ENCODE peak calls at places on chromosomes 7 and 10, in eight cellular contexts. P, I, K, B, U, X, Q and L are unnamed samples.

GRCh38 chr7:154183946-154184345 is 131.7 kb downstream of the DPP6 start:
- DNase-seq in U (no peak), P (peak), X (no peak), I (no peak), K (no peak), B (no peak), Q (no peak), L (no peak)

GRCh38 chr10:89074120-89074519 is 83.5 kb downstream of the FAS start:
- DNase-seq in B (no peak), I (no peak), X (no peak), P (no peak), Q (no peak), K (no peak), U (no peak), L (no peak)

GRCh38 chr10:80289451-80290287 is at the start of gene MAT1A:
- DNase-seq in X (no peak), I (no peak), K (no peak), P (no peak), Q (no peak), B (no peak), U (peak), L (no peak)

GRCh38 chr10:91317541-91317940 is 92.6 kb upstream of the HECTD2 start:
- DNase-seq in Q (no peak), K (no peak), P (no peak), B (no peak), U (no peak), X (no peak), I (no peak), L (no peak)

GRCh38 chr10:46233101-46233500 is 53.7 kb upstream of the ANTXRL start:
- DNase-seq in X (no peak), Q (no peak), I (no peak), U (no peak), B (no peak), P (no peak), K (no peak), L (no peak)

GRCh38 chr10:48330269-48330668 is 23.8 kb downstream of the MAPK8 start:
- DNase-seq in P (no peak), I (no peak), Q (no peak), B (no peak), X (no peak), K (no peak), U (peak), L (peak)

GRCh38 chr7:157612664-157613561 is 276.1 kb downstream of the DNAJB6 start:
- DNase-seq in K (no peak), Q (no peak), I (no peak), U (peak), P (no peak), B (peak), X (no peak), L (no peak)

GRCh38 chr10:71285180-71285545 is 33.9 kb upstream of the SLC29A3 start:
- DNase-seq in Q (no peak), I (no peak), K (peak), P (peak), X (no peak), U (peak), B (peak), L (no peak)

GRCh38 chr7:138186951-138187351 is 110.7 kb downstream of the AKR1D1 start:
- DNase-seq in K (no peak), I (peak), P (no peak), Q (no peak), B (no peak), X (peak), U (peak), L (peak)

GRCh38 chr7:101790566-101791293 is 26.7 kb upstream of the CUX1 start:
- DNase-seq in U (no peak), Q (no peak), I (no peak), X (no peak), B (no peak), P (no peak), K (no peak), L (no peak)

GRCh38 chr7:117164578-117164977 is 158.3 kb downstream of the WNT2 start:
- DNase-seq in K (no peak), Q (no peak), U (no peak), B (no peak), I (no peak), X (no peak), P (no peak), L (no peak)

GRCh38 chr7:24129597-24129996 is 154.4 kb upstream of the NPY start:
- DNase-seq in B (no peak), K (no peak), Q (no peak), I (no peak), U (no peak), P (no peak), X (no peak), L (no peak)

GRCh38 chr10:61900829-61901783 is at the start of gene ARID5B:
- DNase-seq in P (peak), B (peak), X (peak), Q (no peak), I (no peak), U (peak), K (peak), L (peak)

GRCh38 chr10:4102802-4103344 is 317.9 kb upstream of the KLF6 start:
- DNase-seq in I (no peak), P (no peak), B (no peak), X (no peak), K (no peak), U (peak), Q (no peak), L (no peak)

GRCh38 chr10:61931620-61932332 is 30.3 kb downstream of the ARID5B start:
- DNase-seq in U (no peak), P (no peak), X (no peak), B (no peak), Q (no peak), K (no peak), I (no peak), L (no peak)

GRCh38 chr7:1895664-1896515 is 225.8 kb downstream of the ELFN1 start:
- DNase-seq in X (no peak), U (no peak), I (no peak), B (no peak), Q (no peak), P (no peak), K (no peak), L (no peak)

GRCh38 chr10:61673360-61673759 is 10.6 kb downstream of the CABCOCO1 start:
- DNase-seq in I (no peak), U (no peak), K (no peak), P (peak), B (no peak), Q (no peak), X (no peak), L (no peak)

GRCh38 chr10:100836891-100837290 is 75.9 kb upstream of the SLF2 start:
- DNase-seq in Q (no peak), B (no peak), K (no peak), U (no peak), P (no peak), X (no peak), I (no peak), L (no peak)

GRCh38 chr10:132982301-132982989 is 40.1 kb upstream of the CFAP46 start:
- DNase-seq in P (no peak), X (no peak), I (no peak), Q (no peak), U (no peak), K (no peak), B (no peak), L (no peak)

GRCh38 chr7:2954433-2954853 is 89.2 kb downstream of the CARD11 start:
- DNase-seq in I (no peak), K (no peak), U (peak), P (no peak), B (peak), X (no peak), Q (no peak), L (no peak)

GRCh38 chr10:29063806-29064644 is 224.8 kb upstream of the LYZL1 start:
- DNase-seq in B (no peak), I (no peak), X (no peak), K (no peak), P (no peak), Q (no peak), U (peak), L (no peak)

GRCh38 chr7:55463863-55464262 is 98.7 kb downstream of the LANCL2 start:
- DNase-seq in K (no peak), Q (no peak), X (no peak), B (no peak), I (no peak), P (no peak), U (no peak), L (no peak)

GRCh38 chr7:2894118-2894940 is 50.2 kb upstream of the GNA12 start:
- DNase-seq in X (no peak), K (no peak), I (no peak), U (no peak), Q (no peak), B (no peak), P (no peak), L (no peak)

GRCh38 chr7:49692516-49692915 is 80.9 kb upstream of the VWC2 start:
- DNase-seq in U (no peak), B (no peak), X (no peak), Q (no peak), I (no peak), K (no peak), P (no peak), L (no peak)

GRCh38 chr7:98870807-98871491 is 1.1 kb upstream of the TMEM130 start:
- DNase-seq in K (no peak), B (peak), I (no peak), P (no peak), X (no peak), Q (no peak), U (no peak), L (no peak)

GRCh38 chr10:77715081-77715480 is 77.5 kb upstream of the KCNMA1 start:
- DNase-seq in U (no peak), X (no peak), Q (no peak), I (no peak), K (peak), B (no peak), P (peak), L (no peak)

GRCh38 chr10:63376560-63377304 is 89.0 kb downstream of the JMJD1C start:
- DNase-seq in U (peak), B (no peak), P (no peak), Q (no peak), I (no peak), K (no peak), X (no peak), L (no peak)

GRCh38 chr10:84825330-84825729 is 496.9 kb downstream of the CCSER2 start:
- DNase-seq in U (peak), I (peak), P (no peak), X (peak), K (no peak), B (no peak), Q (no peak), L (peak)

GRCh38 chr7:152925412-152926147 is 166.0 kb downstream of the ACTR3B start:
- DNase-seq in B (peak), X (no peak), I (no peak), P (peak), Q (no peak), U (no peak), K (no peak), L (no peak)

GRCh38 chr7:139762886-139763285 is 14.9 kb downstream of the HIPK2 start:
- DNase-seq in U (no peak), I (no peak), Q (no peak), P (no peak), K (no peak), B (no peak), X (no peak), L (no peak)

GRCh38 chr10:104612577-104613205 is 28.4 kb upstream of the SORCS3 start:
- DNase-seq in Q (no peak), I (no peak), U (no peak), P (no peak), K (no peak), X (no peak), B (peak), L (no peak)

GRCh38 chr10:43610636-43611035 is 4.4 kb downstream of the ZNF485 start:
- DNase-seq in I (no peak), Q (no peak), X (no peak), K (no peak), P (no peak), B (no peak), U (no peak), L (no peak)

GRCh38 chr7:55977831-55978230 is 13.4 kb downstream of the NIPSNAP2 start:
- DNase-seq in P (no peak), X (no peak), Q (no peak), B (no peak), I (no peak), K (no peak), U (peak), L (no peak)

GRCh38 chr7:46682841-46683624 is 762.0 kb upstream of the IGFBP3 start:
- DNase-seq in Q (no peak), B (no peak), U (no peak), K (no peak), I (no peak), X (peak), P (no peak), L (peak)

GRCh38 chr10:29608476-29609301 is 26.1 kb downstream of the SVIL start:
- DNase-seq in Q (no peak), U (no peak), K (no peak), B (no peak), X (no peak), I (no peak), P (no peak), L (no peak)

GRCh38 chr10:71981024-71981867 is 17.1 kb downstream of the CHST3 start:
- DNase-seq in K (peak), B (no peak), X (no peak), P (no peak), I (peak), U (peak), Q (no peak), L (peak)

GRCh38 chr7:44155191-44156185 is 14.4 kb upstream of the MYL7 start:
- DNase-seq in I (no peak), U (no peak), X (no peak), K (no peak), P (no peak), Q (no peak), B (no peak), L (no peak)

GRCh38 chr7:45124351-45124750 is 12.9 kb upstream of the TBRG4 start:
- DNase-seq in Q (no peak), I (no peak), K (no peak), P (no peak), B (no peak), X (no peak), U (no peak), L (no peak)

GRCh38 chr10:131885391-131886165 is 15.2 kb upstream of the PPP2R2D start:
- DNase-seq in K (peak), U (peak), P (peak), Q (no peak), B (peak), X (peak), I (peak), L (peak)